ENCODE peak calls at places on chromosomes 12 and 14, in six cellular contexts. A is adrenal gland, N is right lobe of liver, E is aorta, K is WERI-Rb-1, T is PC-3. W is an unnamed sample.

GRCh38 chr14:20657216-20658211 is 16.0 kb upstream of the OR6S1 start:
- DNase-seq in A (no peak), N (no peak), E (no peak), K (no peak), T (peak; percentile 60), W (no peak)

GRCh38 chr12:67241482-67241881 is 27.7 kb upstream of the CAND1 start:
- DNase-seq in A (no peak), N (no peak), E (no peak), K (no peak), T (peak; percentile 45), W (peak; percentile 27)

GRCh38 chr14:104428333-104428851 is 151.2 kb upstream of the C14orf180 start:
- DNase-seq in A (no peak), N (no peak), E (peak; percentile 38), K (no peak), T (no peak), W (no peak)

GRCh38 chr12:91507754-91508153 is 325.1 kb upstream of the DCN start:
- DNase-seq in A (no peak), N (no peak), E (no peak), K (no peak), T (no peak), W (peak; percentile 6)

GRCh38 chr14:103721334-103722120 is 5.9 kb downstream of the ZFYVE21 start:
- DNase-seq in A (no peak), N (no peak), E (no peak), K (no peak), T (peak; percentile 95), W (no peak)

GRCh38 chr12:91274886-91275285 is 92.3 kb upstream of the DCN start:
- DNase-seq in A (no peak), N (no peak), E (no peak), K (peak; percentile 17), T (no peak), W (peak; percentile 51)

GRCh38 chr14:48731260-48731659 is 854.9 kb downstream of the RPS29 start:
- DNase-seq in A (no peak), N (no peak), E (no peak), K (no peak), T (peak; percentile 27), W (no peak)

GRCh38 chr14:100122481-100123215 is 36.8 kb downstream of the DEGS2 start:
- DNase-seq in A (no peak), N (no peak), E (no peak), K (peak; percentile 78), T (no peak), W (peak; percentile 50)

GRCh38 chr12:84502907-84503787 is 409.5 kb downstream of the SLC6A15 start:
- DNase-seq in A (peak; percentile 70), N (no peak), E (no peak), K (peak; percentile 63), T (peak; percentile 89), W (peak; percentile 39)

GRCh38 chr12:122691566-122691965 is 11.6 kb downstream of the HCAR2 start:
- DNase-seq in A (no peak), N (no peak), E (no peak), K (no peak), T (no peak), W (no peak)

GRCh38 chr14:93276031-93276716 is 56.7 kb downstream of the BTBD7 start:
- DNase-seq in A (no peak), N (no peak), E (no peak), K (no peak), T (no peak), W (no peak)

GRCh38 chr14:104977681-104978647 is at the start of gene AHNAK2:
- DNase-seq in A (peak; percentile 81), N (peak; percentile 82), E (peak; percentile 94), K (peak; percentile 90), T (peak; percentile 92), W (peak; percentile 70)

GRCh38 chr12:68792952-68793351 is 15.0 kb upstream of the MDM2 start:
- DNase-seq in A (no peak), N (no peak), E (no peak), K (peak; percentile 28), T (peak; percentile 50), W (peak; percentile 48)

GRCh38 chr14:99733551-99734405 is 49.7 kb downstream of the CYP46A1 start:
- DNase-seq in A (peak; percentile 49), N (peak; percentile 68), E (peak; percentile 68), K (peak; percentile 9), T (no peak), W (no peak)

GRCh38 chr12:67459578-67459977 is 189.0 kb upstream of the DYRK2 start:
- DNase-seq in A (no peak), N (no peak), E (no peak), K (no peak), T (no peak), W (no peak)

GRCh38 chr12:9340422-9341259 is 132.4 kb upstream of the PZP start:
- DNase-seq in A (no peak), N (no peak), E (no peak), K (no peak), T (no peak), W (peak; percentile 100)

GRCh38 chr12:92608418-92609091 is 94.2 kb upstream of the PLEKHG7 start:
- DNase-seq in A (no peak), N (no peak), E (no peak), K (no peak), T (peak; percentile 73), W (peak; percentile 50)

GRCh38 chr12:50848963-50849362 is 6.2 kb downstream of the TMPRSS12 start:
- DNase-seq in A (no peak), N (no peak), E (no peak), K (no peak), T (no peak), W (no peak)

GRCh38 chr14:64952598-64953309 is 10.2 kb upstream of the GPX2 start:
- DNase-seq in A (no peak), N (no peak), E (no peak), K (no peak), T (no peak), W (no peak)

GRCh38 chr14:94051115-94051514 is 25.0 kb downstream of the OTUB2 start:
- DNase-seq in A (peak; percentile 71), N (no peak), E (no peak), K (peak; percentile 54), T (peak; percentile 21), W (peak; percentile 49)

GRCh38 chr14:24871302-24871701 is 178.6 kb downstream of the STXBP6 start:
- DNase-seq in A (no peak), N (no peak), E (no peak), K (no peak), T (no peak), W (peak; percentile 20)

GRCh38 chr14:65179918-65180724 is 77.8 kb upstream of the MAX start:
- DNase-seq in A (peak; percentile 88), N (no peak), E (no peak), K (no peak), T (peak; percentile 90), W (peak; percentile 78)

DNA sequence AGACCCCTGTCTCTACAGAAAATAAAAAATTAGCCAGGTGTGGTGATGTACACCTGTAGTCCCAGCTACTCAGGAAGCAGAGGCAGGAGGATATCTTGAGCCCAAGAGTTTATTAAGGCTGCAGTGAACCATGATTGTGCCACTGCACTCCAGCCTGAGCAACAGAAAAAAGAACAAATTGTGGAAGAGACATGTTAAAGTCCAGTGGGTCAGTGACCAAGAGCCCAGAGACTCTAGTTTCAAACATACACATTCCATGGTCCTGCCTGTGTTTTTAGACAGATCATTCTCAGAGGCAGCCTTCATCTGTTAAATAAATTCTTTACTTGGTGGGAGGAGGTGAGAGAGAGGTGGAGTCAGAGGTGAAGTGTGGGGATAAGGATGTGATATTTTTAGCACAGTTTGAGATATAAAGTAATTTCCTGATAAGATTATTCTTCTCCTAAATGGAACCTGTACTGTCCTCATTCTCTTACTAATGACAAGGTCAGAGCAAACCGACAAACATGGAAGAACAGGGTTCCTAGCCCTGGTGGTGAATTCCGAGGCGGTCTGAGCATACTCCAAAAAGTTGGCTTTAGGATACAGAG is 48.7 kb downstream of the RASSF3 start:
- DNase-seq in A (no peak), N (no peak), E (no peak), K (no peak), T (no peak), W (no peak)
- H3K27ac ChIP-seq in A (no peak overlapping the region), N (no peak overlapping the region), E (peak overlapping the region; percentile 49), K (no peak overlapping the region), T (no peak overlapping the region), W (no peak overlapping the region)

DNA sequence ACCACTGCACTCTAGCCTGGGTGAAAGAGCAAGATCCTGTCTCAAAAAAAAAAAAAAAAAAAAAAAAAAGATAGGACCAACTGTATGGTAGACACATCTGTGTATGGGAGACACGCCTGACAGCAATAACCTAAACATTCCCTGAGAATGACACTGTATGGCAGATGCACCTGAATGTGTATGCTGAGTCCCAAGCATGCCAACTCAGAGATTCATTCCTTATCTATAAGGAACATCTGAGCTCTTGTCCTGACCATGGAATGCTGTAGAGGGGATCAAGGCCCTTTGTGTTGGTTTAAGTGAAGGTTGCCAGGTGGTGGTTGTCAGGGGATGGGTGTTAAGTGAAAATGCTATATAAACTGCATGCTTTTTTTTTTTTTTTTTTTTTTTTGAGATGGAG is 19.2 kb upstream of the LGALS3 start:
- DNase-seq in A (no peak), N (no peak), E (no peak), K (no peak), T (no peak), W (no peak)
- H3K27ac ChIP-seq in A (no peak overlapping the region), N (no peak overlapping the region), E (no peak overlapping the region), K (no peak overlapping the region), T (no peak overlapping the region), W (no peak overlapping the region)

DNA sequence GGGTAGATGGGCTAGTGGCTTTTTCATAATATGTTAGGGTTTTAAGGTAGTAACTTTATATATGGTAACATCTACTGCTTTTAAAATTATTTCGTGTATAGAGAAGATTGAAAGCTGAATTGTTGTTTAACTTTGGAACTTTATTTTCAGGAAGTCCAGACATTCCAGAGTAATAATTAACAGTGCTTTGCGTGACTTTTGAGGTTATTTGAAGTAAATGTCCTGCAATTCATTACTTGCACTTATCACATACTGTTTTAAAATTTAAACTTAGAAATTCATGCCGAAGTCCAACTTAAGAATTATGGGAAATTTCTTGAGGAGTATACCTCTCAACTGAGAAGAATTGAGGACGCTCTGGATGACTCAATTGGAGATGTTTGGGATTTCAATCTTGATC is 3.3 kb downstream of the WASHC4 start:
- DNase-seq in A (no peak), N (no peak), E (no peak), K (no peak), T (no peak), W (no peak)
- H3K27ac ChIP-seq in A (no peak overlapping the region), N (peak overlapping the region; percentile 9), E (no peak overlapping the region), K (no peak overlapping the region), T (no peak overlapping the region), W (no peak overlapping the region)

GRCh38 chr14:92039720-92040430 is at the start of gene TRIP11:
- DNase-seq in A (peak; percentile 95), N (peak; percentile 97), E (peak; percentile 99), K (peak; percentile 97), T (peak; percentile 90), W (peak; percentile 94)

GRCh38 chr14:92035890-92036289 is 4.0 kb downstream of the TRIP11 start:
- DNase-seq in A (no peak), N (no peak), E (no peak), K (no peak), T (no peak), W (no peak)

GRCh38 chr14:92040431-92041040 is 677 bp upstream of the TRIP11 start:
- DNase-seq in A (no peak), N (no peak), E (no peak), K (no peak), T (peak; percentile 28), W (peak; percentile 19)

GRCh38 chr14:92039073-92039719 is 663 bp downstream of the TRIP11 start:
- DNase-seq in A (no peak), N (peak; percentile 56), E (peak; percentile 86), K (peak; percentile 55), T (peak; percentile 63), W (peak; percentile 55)

DNA sequence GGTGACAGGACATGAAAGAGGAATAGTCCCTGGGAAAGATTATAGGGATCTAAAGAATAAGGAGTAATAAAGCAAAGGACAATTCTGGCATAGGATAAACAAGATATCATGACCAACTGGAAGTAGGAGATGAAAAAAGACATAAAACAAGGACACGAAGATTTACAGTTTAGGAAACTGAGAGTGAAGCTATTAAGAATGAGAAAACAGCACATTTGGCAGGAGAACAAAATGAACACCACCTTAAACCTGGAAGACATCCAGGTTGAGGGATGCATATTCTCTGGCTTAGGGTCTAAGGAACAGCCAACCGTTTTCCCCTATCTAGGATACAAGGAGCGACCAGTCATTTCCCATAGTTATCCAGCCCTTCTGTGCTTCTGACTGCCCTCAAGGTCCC is 1.9 kb downstream of the TRIP11 start:
- DNase-seq in A (no peak), N (no peak), E (no peak), K (no peak), T (peak; percentile 6), W (peak; percentile 7)
- H3K27ac ChIP-seq in A (no peak overlapping the region), N (no peak overlapping the region), E (no peak overlapping the region), K (no peak overlapping the region), T (no peak overlapping the region), W (no peak overlapping the region)